ENCODE peak calls at places on chromosomes 6 and 20, in four cellular contexts. O is fibroblast of mammary gland, E is endothelial cell, B is A549. M is an unnamed sample.

GRCh38 chr6:130577178-130577919 is 211.5 kb downstream of the TMEM200A start:
- DNase-seq in E (no peak), B (no peak), O (no peak), M (no peak)

GRCh38 chr20:49687595-49688567 is 25.8 kb downstream of the B4GALT5 start:
- DNase-seq in O (no peak), E (no peak), B (no peak), M (no peak)

GRCh38 chr6:117840541-117840983 is 66.5 kb upstream of the SLC35F1 start:
- DNase-seq in B (peak; percentile 53), E (peak; percentile 51), O (peak; percentile 55), M (no peak)

GRCh38 chr6:2450546-2450945 is 205.1 kb upstream of the GMDS start:
- DNase-seq in B (no peak), O (no peak), E (no peak), M (no peak)

GRCh38 chr6:39599996-39600395 is 125.2 kb downstream of the KIF6 start:
- DNase-seq in E (no peak), B (no peak), O (no peak), M (no peak)

GRCh38 chr6:149449054-149449453 is 35.8 kb downstream of the ZC3H12D start:
- DNase-seq in E (no peak), O (no peak), B (no peak), M (no peak)

GRCh38 chr6:56292505-56293181 is 45.3 kb upstream of the COL21A1 start:
- DNase-seq in B (peak; percentile 67), E (peak; percentile 44), O (peak; percentile 80), M (no peak)

GRCh38 chr6:163777706-163778105 is 363.2 kb downstream of the QKI start:
- DNase-seq in E (no peak), B (no peak), O (no peak), M (no peak)

GRCh38 chr20:11193241-11193640 is 519.4 kb upstream of the JAG1 start:
- DNase-seq in B (no peak), O (peak; percentile 24), E (no peak), M (no peak)

GRCh38 chr20:20235681-20236080 is 132.2 kb upstream of the INSM1 start:
- DNase-seq in E (no peak), O (no peak), B (no peak), M (no peak)

GRCh38 chr20:24379116-24379927 is 90.1 kb upstream of the SYNDIG1 start:
- DNase-seq in B (peak; percentile 15), E (no peak), O (peak; percentile 56), M (no peak)

GRCh38 chr20:63574156-63574828 is at the start of gene HELZ2:
- DNase-seq in O (peak; percentile 41), E (peak; percentile 54), B (no peak), M (no peak)

GRCh38 chr6:21826031-21826430 is 232.5 kb downstream of the SOX4 start:
- DNase-seq in O (no peak), E (no peak), B (peak; percentile 17), M (no peak)

GRCh38 chr20:47551841-47552240 is 50.2 kb downstream of the NCOA3 start:
- DNase-seq in O (peak; percentile 26), E (no peak), B (peak; percentile 64), M (no peak)

GRCh38 chr20:63633732-63634131 is 6.8 kb upstream of the GMEB2 start:
- DNase-seq in O (no peak), B (no peak), E (no peak), M (no peak)

GRCh38 chr6:139708342-139709199 is 334.1 kb upstream of the CITED2 start:
- DNase-seq in B (peak; percentile 44), O (peak; percentile 59), E (no peak), M (no peak)

GRCh38 chr20:49832632-49833327 is 20.2 kb downstream of the SLC9A8 start:
- DNase-seq in E (no peak), O (peak; percentile 60), B (peak; percentile 52), M (no peak)

GRCh38 chr6:45619994-45620471 is 242.3 kb upstream of the SUPT3H start:
- DNase-seq in B (no peak), E (no peak), O (peak; percentile 80), M (no peak)

GRCh38 chr20:189611-190010 is at the start of gene DEFB128:
- DNase-seq in O (no peak), E (no peak), B (no peak), M (no peak)

GRCh38 chr6:78868124-78868523 is 773 bp downstream of the IRAK1BP1 start:
- DNase-seq in E (no peak), B (no peak), O (peak; percentile 15), M (no peak)

GRCh38 chr6:82249381-82250253 is 2.1 kb upstream of the IBTK start:
- DNase-seq in B (no peak), E (no peak), O (no peak), M (no peak)

GRCh38 chr20:25173886-25174308 is 21.6 kb upstream of the ENTPD6 start:
- DNase-seq in O (no peak), B (no peak), E (no peak), M (no peak)

GRCh38 chr6:134416501-134417154 is 98.7 kb upstream of the SGK1 start:
- DNase-seq in O (peak; percentile 68), E (no peak), B (peak; percentile 29), M (no peak)

GRCh38 chr6:37784585-37784967 is 35.0 kb upstream of the ZFAND3 start:
- DNase-seq in E (no peak), B (no peak), O (peak; percentile 24), M (no peak)

GRCh38 chr6:100467144-100468012 is 2.7 kb upstream of the SIM1 start:
- DNase-seq in B (no peak), E (no peak), O (no peak), M (no peak)

GRCh38 chr6:42017021-42017643 is 33.2 kb upstream of the TAF8 start:
- DNase-seq in B (no peak), E (no peak), O (peak; percentile 89), M (no peak)

GRCh38 chr6:2523061-2523460 is 227.7 kb downstream of the MYLK4 start:
- DNase-seq in O (peak; percentile 57), E (no peak), B (no peak), M (no peak)

GRCh38 chr6:4459032-4459431 is 317.2 kb upstream of the CDYL start:
- DNase-seq in O (peak; percentile 89), B (peak; percentile 37), E (peak; percentile 17), M (no peak)

GRCh38 chr20:50526403-50526989 is 16.3 kb downstream of the PTPN1 start:
- DNase-seq in E (no peak), O (peak; percentile 37), B (no peak), M (no peak)

GRCh38 chr6:24910331-24910849 is 25.4 kb downstream of the RIPOR2 start:
- DNase-seq in O (no peak), E (peak; percentile 10), B (no peak), M (no peak)

GRCh38 chr6:47716207-47716606 is 17.8 kb downstream of the ADGRF4 start:
- DNase-seq in B (no peak), O (no peak), E (no peak), M (no peak)

GRCh38 chr6:160421854-160422253 is 73.7 kb downstream of the SLC22A3 start:
- DNase-seq in B (no peak), O (peak; percentile 52), E (no peak), M (no peak)

GRCh38 chr6:124669713-124670480 is 292.3 kb upstream of the RNF217 start:
- DNase-seq in B (no peak), O (peak; percentile 48), E (no peak), M (no peak)

GRCh38 chr6:4732691-4733315 is 43.4 kb upstream of the CDYL start:
- DNase-seq in E (no peak), O (peak; percentile 93), B (peak; percentile 82), M (no peak)

GRCh38 chr6:106702451-106703110 is 73.2 kb downstream of the QRSL1 start:
- DNase-seq in O (no peak), E (no peak), B (no peak), M (no peak)

GRCh38 chr6:99330159-99330558 is 19.3 kb downstream of the FAXC start:
- DNase-seq in O (peak; percentile 79), B (peak; percentile 66), E (peak; percentile 54), M (no peak)

GRCh38 chr6:134170844-134171243 is 118.4 kb upstream of the SLC2A12 start:
- DNase-seq in E (no peak), B (no peak), O (peak; percentile 49), M (no peak)

DNA sequence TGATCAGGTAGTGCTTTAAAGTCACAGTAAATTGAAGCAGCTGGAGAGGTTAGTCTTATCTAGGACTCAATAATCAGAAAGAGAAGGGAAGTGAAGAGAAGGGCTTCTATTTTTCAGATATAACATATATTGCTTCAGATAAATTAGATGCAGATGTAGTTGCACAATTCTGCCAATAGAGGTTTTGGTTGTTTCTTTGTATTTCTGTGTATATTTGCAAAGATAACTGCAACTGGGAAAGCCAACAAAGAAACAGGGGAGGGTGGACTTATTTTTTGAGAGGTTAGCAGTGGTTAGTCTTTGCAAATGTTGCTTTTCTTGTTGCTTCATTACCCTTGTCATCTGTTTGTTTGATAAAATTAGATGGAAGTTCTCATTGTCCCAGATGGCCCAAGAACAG is 106.6 kb downstream of the ADGRG6 start:
- DNase-seq in E (no peak), O (peak; percentile 42), B (no peak), M (no peak)
- TF ChIP-seq CTCF in E (peak; percentile 41), O (peak; percentile 36), B (no peak), M (peak; percentile 51)

GRCh38 chr6:12456343-12456742 is 166.2 kb downstream of the EDN1 start:
- DNase-seq in B (no peak), O (no peak), E (no peak), M (no peak)

GRCh38 chr6:12459945-12460800 is 170.0 kb downstream of the EDN1 start:
- DNase-seq in O (no peak), B (no peak), E (no peak), M (no peak)

DNA sequence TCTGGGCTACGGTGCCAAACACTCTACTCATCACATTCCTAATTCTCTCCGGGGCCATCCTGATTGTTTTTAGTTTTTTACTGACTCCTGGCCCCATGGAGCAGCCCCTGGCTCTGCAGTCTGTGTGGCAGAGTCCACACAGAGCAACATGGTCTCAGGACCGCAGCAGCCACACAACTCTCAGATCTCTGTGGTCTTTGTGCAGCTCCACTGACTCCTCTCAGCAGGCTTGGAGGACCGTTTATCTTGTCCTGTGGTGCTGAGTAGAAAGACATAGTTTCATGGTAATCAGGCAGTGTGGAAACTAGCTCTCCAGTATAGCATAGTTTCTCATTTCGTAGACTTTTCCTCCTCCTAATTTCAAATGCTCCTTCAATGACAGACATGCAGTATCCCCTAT is 168.4 kb downstream of the EDN1 start:
- DNase-seq in B (no peak), O (no peak), E (no peak), M (no peak)
- TF ChIP-seq CTCF in B (no peak), O (no peak), E (no peak), M (no peak)

GRCh38 chr6:143755301-143755744 is 77.6 kb downstream of the PHACTR2 start:
- DNase-seq in E (no peak), B (peak; percentile 51), O (peak; percentile 35), M (no peak)
- TF ChIP-seq CTCF in E (no peak), B (no peak), O (no peak), M (no peak)

DNA sequence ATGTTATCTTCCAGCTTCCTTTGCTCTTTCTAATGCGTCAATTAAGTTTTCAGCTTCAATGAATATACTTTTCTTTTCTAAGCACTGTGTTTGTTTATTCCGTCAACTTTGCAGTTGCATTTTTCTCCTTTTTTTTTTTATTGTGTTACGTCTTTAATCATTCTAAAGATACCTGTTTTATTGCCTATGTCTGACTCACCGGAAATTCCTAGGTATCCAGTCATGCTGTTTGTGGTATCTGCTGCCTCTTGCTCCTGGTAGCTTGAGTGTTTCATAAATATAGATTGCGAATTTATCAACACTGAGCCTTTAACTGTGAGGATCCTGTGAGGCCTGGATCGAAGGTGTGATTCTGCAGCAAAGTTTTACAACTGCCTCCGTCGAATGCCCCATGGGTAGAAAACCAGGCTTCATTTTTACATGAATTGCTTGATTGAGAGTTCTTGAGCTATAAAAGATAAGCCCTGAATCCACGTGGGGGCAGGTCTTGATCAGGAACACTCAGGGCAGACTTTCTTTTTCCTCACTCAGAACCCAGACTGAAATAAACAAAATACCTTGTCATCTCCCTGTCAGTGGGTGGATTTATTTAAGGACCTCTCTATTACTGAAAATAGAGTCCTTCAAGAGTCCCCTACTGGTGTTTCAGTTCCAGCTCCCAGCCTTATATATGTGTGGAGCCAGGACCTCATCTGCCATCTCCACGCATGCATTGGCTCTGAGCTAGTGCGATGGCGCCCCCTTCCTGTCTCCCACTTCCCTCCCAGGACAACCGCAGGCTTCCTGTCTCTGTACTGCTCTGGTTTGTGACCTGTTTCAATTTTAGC is 60.1 kb upstream of the LRRC1 start:
- DNase-seq in B (peak; percentile 77), O (peak; percentile 57), E (peak; percentile 38), M (no peak)
- TF ChIP-seq CTCF in B (peak; percentile 41), O (peak; percentile 39), E (peak; percentile 22), M (peak; percentile 40)

M was measured in type B pancreatic cell.